ENCODE peak calls at places on chromosome 9, in ten cellular contexts. T, M, B, I, O, D, H, P, F and E are unnamed samples.

GRCh38 chr9:73155968-73156592 is 4.4 kb downstream of the ANXA1 start:
- DNase-seq in M (no peak), O (no peak), P (no peak), D (no peak), F (no peak), I (no peak), B (no peak), T (no peak), H (no peak), E (no peak)

GRCh38 chr9:16501726-16502125 is 368.7 kb downstream of the BNC2 start:
- DNase-seq in F (no peak), B (no peak), H (no peak), T (no peak), I (no peak), O (no peak), P (no peak), D (no peak), M (no peak), E (no peak)

GRCh38 chr9:109329274-109330258 is 8.7 kb upstream of the EPB41L4B start:
- DNase-seq in D (no peak), T (peak), O (no peak), H (peak), I (no peak), M (peak), F (no peak), B (peak), P (peak), E (peak)

GRCh38 chr9:111965566-111966019 is 69.0 kb downstream of the UGCG start:
- DNase-seq in H (no peak), P (peak), I (no peak), M (no peak), O (no peak), T (no peak), F (no peak), D (no peak), B (no peak), E (no peak)

GRCh38 chr9:25678147-25678666 is at the start of gene TUSC1:
- DNase-seq in P (peak), F (peak), D (peak), T (peak), B (peak), O (peak), H (peak), M (peak), I (peak), E (peak)

GRCh38 chr9:112757300-112757883 is 6.8 kb downstream of the SNX30 start:
- DNase-seq in T (no peak), M (no peak), D (no peak), B (no peak), I (no peak), O (no peak), F (no peak), H (no peak), P (no peak), E (no peak)

GRCh38 chr9:123684393-123685149 is 245.4 kb downstream of the DENND1A start:
- DNase-seq in D (no peak), P (no peak), M (no peak), F (no peak), O (no peak), H (no peak), B (no peak), I (no peak), T (no peak), E (no peak)

GRCh38 chr9:17905356-17906203 is 326.7 kb downstream of the SH3GL2 start:
- DNase-seq in F (no peak), H (no peak), B (no peak), D (no peak), M (no peak), O (no peak), I (no peak), P (no peak), T (peak), E (no peak)

GRCh38 chr9:16515879-16516289 is 354.6 kb downstream of the BNC2 start:
- DNase-seq in H (no peak), I (no peak), P (no peak), B (no peak), O (peak), F (no peak), T (peak), D (no peak), M (no peak), E (no peak)

GRCh38 chr9:113875420-113875916 is 641 bp upstream of the ZNF618 start:
- DNase-seq in I (no peak), B (no peak), D (no peak), M (no peak), F (no peak), O (no peak), H (no peak), T (no peak), P (no peak), E (no peak)

GRCh38 chr9:12774861-12775367 is at the start of gene LURAP1L:
- DNase-seq in M (peak), H (peak), P (peak), F (no peak), O (peak), B (peak), T (peak), D (no peak), I (no peak), E (peak)

GRCh38 chr9:117555964-117556629 is 141.2 kb upstream of the ASTN2 start:
- DNase-seq in M (no peak), T (peak), D (no peak), B (peak), F (no peak), I (no peak), P (peak), H (peak), O (peak), E (peak)

GRCh38 chr9:98602839-98603238 is 105.9 kb downstream of the GABBR2 start:
- DNase-seq in B (no peak), M (no peak), T (no peak), D (peak), I (no peak), H (no peak), F (no peak), P (no peak), O (peak), E (no peak)

GRCh38 chr9:80699551-80699998 is 989.8 kb downstream of the TLE1 start:
- DNase-seq in O (no peak), H (no peak), T (peak), B (no peak), P (no peak), F (peak), D (no peak), I (no peak), M (no peak), E (no peak)

GRCh38 chr9:107389617-107390071 is 99.9 kb downstream of the KLF4 start:
- DNase-seq in O (no peak), B (no peak), H (peak), P (peak), F (no peak), M (peak), D (no peak), T (no peak), I (peak), E (peak)

GRCh38 chr9:94014066-94014654 is 59.0 kb upstream of the BARX1 start:
- DNase-seq in O (peak), F (no peak), B (peak), I (no peak), T (peak), M (no peak), H (no peak), P (no peak), D (no peak), E (no peak)

GRCh38 chr9:114653556-114654159 is 3.9 kb downstream of the TEX53 start:
- DNase-seq in F (peak), P (peak), O (peak), I (peak), M (peak), B (peak), H (peak), T (peak), D (no peak), E (peak)

GRCh38 chr9:108254236-108254635 is 601.5 kb downstream of the ACTL7B start:
- DNase-seq in H (no peak), B (no peak), P (no peak), I (no peak), D (no peak), F (no peak), O (no peak), M (no peak), T (no peak), E (no peak)

GRCh38 chr9:72691671-72692070 is 170.3 kb downstream of the TMC1 start:
- DNase-seq in P (no peak), O (no peak), T (no peak), M (no peak), I (no peak), B (no peak), H (no peak), F (no peak), D (no peak), E (no peak)

GRCh38 chr9:2158111-2158610 is 143.0 kb downstream of the SMARCA2 start:
- DNase-seq in H (peak), T (peak), F (peak), I (no peak), D (peak), B (peak), O (peak), M (peak), P (peak), E (peak)

GRCh38 chr9:92140074-92140753 is 25.0 kb upstream of the SPTLC1 start:
- DNase-seq in B (peak), H (peak), O (peak), F (no peak), T (peak), M (peak), P (peak), D (peak), I (no peak), E (peak)

GRCh38 chr9:92033991-92034390 is 81.2 kb downstream of the SPTLC1 start:
- DNase-seq in M (no peak), I (no peak), O (no peak), B (no peak), F (no peak), D (no peak), T (no peak), P (no peak), H (no peak), E (no peak)

GRCh38 chr9:112601646-112602045 is 115.0 kb downstream of the KIAA1958 start:
- DNase-seq in P (no peak), F (no peak), M (no peak), D (no peak), T (no peak), B (no peak), I (no peak), H (no peak), O (no peak), E (no peak)

GRCh38 chr9:130950039-130950311 is 10.9 kb upstream of the FIBCD1 start:
- DNase-seq in T (no peak), I (no peak), P (no peak), B (no peak), H (no peak), D (no peak), M (no peak), O (no peak), F (no peak), E (no peak)

GRCh38 chr9:129009584-129010141 is 18.5 kb downstream of the SH3GLB2 start:
- DNase-seq in P (no peak), F (no peak), I (no peak), O (no peak), H (no peak), M (no peak), B (no peak), D (no peak), T (no peak), E (no peak)

DNA sequence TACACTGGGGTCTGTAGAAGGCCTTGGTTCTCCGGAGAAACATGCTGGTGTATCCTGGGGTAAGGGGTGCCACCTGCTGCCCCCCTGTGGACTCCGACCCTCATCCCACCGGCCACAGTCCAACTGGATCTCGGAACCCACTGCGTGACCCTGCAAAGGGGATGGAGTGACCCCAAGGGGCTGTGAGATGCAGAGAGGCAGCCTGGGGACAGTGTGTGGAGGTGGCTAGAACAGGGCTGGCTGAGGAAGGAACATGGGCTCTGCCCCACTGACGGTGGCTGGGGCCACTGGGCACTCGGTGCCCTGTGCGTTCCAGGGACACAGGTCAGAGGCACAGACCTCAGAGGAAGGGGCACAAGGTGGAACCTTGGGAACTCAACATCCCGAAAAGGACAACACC is 2.3 kb downstream of the NACC2 start:
- DNase-seq in I (no peak), M (no peak), H (no peak), T (no peak), O (no peak), D (no peak), P (no peak), F (no peak), B (no peak), E (no peak)
- H3K27ac ChIP-seq in I (peak), M (peak), H (peak), T (no peak), O (no peak), D (peak), P (peak), F (peak), B (no peak), E (peak)

GRCh38 chr9:136381966-136382513 is 8.6 kb upstream of the CARD9 start:
- DNase-seq in H (no peak), D (no peak), F (no peak), O (no peak), I (no peak), M (no peak), T (no peak), P (no peak), B (no peak), E (no peak)

GRCh38 chr9:136387217-136387616 is 12.8 kb downstream of the SNAPC4 start:
- DNase-seq in F (no peak), O (no peak), B (no peak), H (no peak), D (no peak), M (no peak), P (no peak), T (no peak), I (no peak), E (no peak)

GRCh38 chr9:136383436-136383835 is 10.0 kb upstream of the CARD9 start:
- DNase-seq in M (no peak), P (no peak), H (no peak), B (no peak), I (no peak), F (no peak), D (no peak), O (no peak), T (no peak), E (no peak)

GRCh38 chr9:136386018-136386417 is 12.5 kb upstream of the CARD9 start:
- DNase-seq in H (no peak), I (no peak), B (no peak), F (no peak), D (no peak), T (no peak), O (no peak), P (no peak), M (no peak), E (no peak)

DNA sequence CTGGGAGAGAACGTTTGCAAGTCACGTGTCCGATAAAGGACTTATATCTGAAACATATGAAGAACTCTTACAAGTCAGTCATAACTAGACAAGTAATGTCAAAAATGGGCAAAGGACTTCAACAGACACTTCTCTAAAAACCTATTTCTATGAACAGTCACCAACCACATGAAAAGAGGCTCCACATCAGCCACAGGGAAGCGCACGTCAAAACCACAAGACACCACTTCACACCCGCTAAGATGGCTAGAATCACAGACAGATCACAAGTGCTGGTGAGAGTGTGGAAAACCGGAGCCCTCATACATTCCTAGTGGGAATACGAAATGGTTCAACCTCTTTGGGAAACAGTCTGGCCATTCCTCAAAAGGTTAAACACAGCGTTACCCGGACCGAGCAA is 11.5 kb upstream of the CARD9 start:
- DNase-seq in H (no peak), O (no peak), D (no peak), T (no peak), B (no peak), P (no peak), M (no peak), I (no peak), F (no peak), E (no peak)
- TF ChIP-seq POLR2AphosphoS5 in H (no peak), O (no peak), D (no peak), T (no peak), B (no peak), P (no peak), M (no peak), I (no peak), F (no peak), E (no peak)

GRCh38 chr9:127965953-127966352 is 14.8 kb downstream of the EEIG1 start:
- DNase-seq in D (no peak), H (no peak), T (no peak), I (no peak), B (peak), O (no peak), M (no peak), P (no peak), F (no peak), E (no peak)
- H3K4me3 ChIP-seq in D (no peak), H (no peak), T (no peak), I (no peak), B (no peak), O (no peak), M (no peak), P (no peak), F (peak), E (no peak)

DNA sequence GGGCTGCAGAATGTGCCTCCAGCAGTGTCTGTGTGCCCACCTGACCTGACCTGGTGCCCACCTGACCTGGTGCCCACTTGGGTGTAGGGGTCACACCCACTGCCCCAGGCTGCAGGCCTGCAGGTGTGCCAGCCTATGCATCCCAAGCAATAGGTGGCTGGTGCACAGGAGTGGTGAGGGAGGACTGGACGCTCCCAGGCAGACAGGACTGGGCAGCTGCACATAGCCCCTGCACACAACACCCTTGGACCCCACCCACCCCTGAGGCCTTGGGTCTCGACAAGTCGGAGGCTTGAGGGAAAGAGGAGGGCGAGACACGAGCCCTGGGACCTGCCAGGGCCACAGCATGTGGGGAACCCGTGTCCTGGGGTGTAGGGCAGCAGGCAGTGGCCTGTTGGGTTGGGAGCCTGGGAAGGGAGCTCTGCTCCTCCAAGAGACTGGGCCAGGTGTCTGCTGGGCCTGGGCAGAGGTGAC is 10.8 kb upstream of the NRARP start:
- DNase-seq in B (peak), I (no peak), T (no peak), D (peak), O (no peak), M (peak), F (no peak), H (no peak), P (peak), E (no peak)
- H3K27ac ChIP-seq in B (no peak), I (peak), T (no peak), D (no peak), O (no peak), M (no peak), F (no peak), H (peak), P (no peak), E (no peak)

GRCh38 chr9:133400292-133400691 is 17.5 kb downstream of the REXO4 start:
- DNase-seq in I (no peak), M (no peak), B (no peak), H (no peak), T (no peak), P (no peak), F (no peak), D (no peak), O (no peak), E (no peak)
- TF ChIP-seq POLR2AphosphoS5 in I (no peak), M (no peak), B (no peak), H (no peak), T (no peak), P (no peak), F (peak), D (no peak), O (no peak), E (no peak)

GRCh38 chr9:136975624-136976023 is 1.7 kb upstream of the PTGDS start:
- DNase-seq in D (peak), O (no peak), F (no peak), M (no peak), I (no peak), H (no peak), B (no peak), P (peak), T (peak), E (no peak)

GRCh38 chr9:136978865-136979544 is 1.7 kb downstream of the PTGDS start:
- DNase-seq in M (no peak), I (no peak), D (no peak), T (peak), H (no peak), B (no peak), P (no peak), F (no peak), O (no peak), E (no peak)

GRCh38 chr9:136978073-136978864 is 965 bp downstream of the PTGDS start:
- DNase-seq in M (no peak), F (no peak), O (peak), B (peak), H (peak), P (peak), I (no peak), T (peak), D (peak), E (peak)

GRCh38 chr9:136974834-136975535 is 2.3 kb upstream of the PTGDS start:
- DNase-seq in M (no peak), D (no peak), B (no peak), O (no peak), F (no peak), I (no peak), H (no peak), T (no peak), P (no peak), E (no peak)

GRCh38 chr9:136977223-136978072 is at the start of gene PTGDS:
- DNase-seq in P (no peak), I (no peak), F (no peak), D (no peak), M (no peak), H (no peak), T (peak), O (no peak), B (no peak), E (no peak)
- H3K4me3 ChIP-seq in P (peak), I (peak), F (peak), D (peak), M (peak), H (peak), T (peak), O (no peak), B (peak), E (peak)